ENCODE peak calls at places on chromosomes 7 and 10, in seven cellular contexts. Z is cardiac fibroblast; E is fibroblast of pulmonary artery; R is activated effector memory CD4-positive, alpha-beta T cell treated with Interleukin-2 at 50 U/mL for 16 hours; M is MV-4-11; O is M059J; B is activated CD4-positive, alpha-beta T cell treated with anti-CD3 and anti-CD28 coated beads for 48 hours. V is an unnamed sample.

GRCh38 chr7:102310414-102310815 is 23.7 kb downstream of the SH2B2 start:
- DNase-seq in Z (no peak), O (no peak), R (no peak), E (no peak), B (no peak), M (no peak), V (no peak)

GRCh38 chr7:52507546-52507945 is 527.9 kb upstream of the POM121L12 start:
- DNase-seq in E (no peak), M (peak), R (no peak), Z (no peak), B (no peak), O (no peak), V (no peak)

GRCh38 chr10:35043796-35044344 is 46.3 kb downstream of the CUL2 start:
- DNase-seq in O (no peak), R (no peak), B (no peak), E (no peak), Z (no peak), M (no peak), V (no peak)

GRCh38 chr7:84647797-84648762 is 453.5 kb upstream of the SEMA3A start:
- DNase-seq in B (no peak), O (peak), Z (peak), R (no peak), E (peak), M (no peak), V (no peak)

GRCh38 chr10:132941640-132942051 is 724 bp downstream of the CFAP46 start:
- DNase-seq in Z (no peak), E (no peak), O (no peak), B (peak), R (no peak), M (no peak), V (no peak)

GRCh38 chr7:130872341-130872740 is 138.3 kb upstream of the KLF14 start:
- DNase-seq in M (no peak), R (no peak), Z (no peak), B (no peak), O (no peak), E (no peak), V (no peak)

GRCh38 chr10:90138844-90139243 is 437.5 kb downstream of the KIF20B start:
- DNase-seq in O (no peak), R (no peak), Z (no peak), B (peak), M (peak), E (peak), V (no peak)

GRCh38 chr10:5618829-5619228 is 47.6 kb downstream of the ASB13 start:
- DNase-seq in B (no peak), Z (peak), R (no peak), M (no peak), O (no peak), E (peak), V (no peak)

GRCh38 chr7:35253680-35254495 is at the start of gene TBX20:
- DNase-seq in B (peak), O (peak), R (no peak), M (peak), Z (peak), E (peak), V (peak)

GRCh38 chr7:76257973-76258372 is 44.5 kb upstream of the HSPB1 start:
- DNase-seq in R (no peak), B (no peak), E (no peak), Z (no peak), O (no peak), M (no peak), V (no peak)

GRCh38 chr10:106498675-106499074 is 665.8 kb downstream of the SORCS1 start:
- DNase-seq in Z (no peak), R (no peak), O (no peak), M (no peak), B (no peak), E (no peak), V (no peak)

GRCh38 chr7:26865094-26865388 is 651 bp upstream of the SKAP2 start:
- DNase-seq in O (no peak), E (no peak), B (no peak), Z (no peak), R (no peak), M (no peak), V (no peak)

GRCh38 chr10:84424731-84425165 is 96.4 kb downstream of the CCSER2 start:
- DNase-seq in O (peak), E (peak), M (peak), Z (peak), R (no peak), B (peak), V (peak)

GRCh38 chr10:3783721-3784432 is 1.1 kb downstream of the KLF6 start:
- DNase-seq in R (no peak), Z (peak), B (peak), O (peak), M (peak), E (peak), V (no peak)

GRCh38 chr10:6208781-6209235 is 6.1 kb downstream of the PFKFB3 start:
- DNase-seq in Z (no peak), R (no peak), B (no peak), O (no peak), M (no peak), E (no peak), V (no peak)

GRCh38 chr7:36661135-36661840 is 63.0 kb downstream of the AOAH start:
- DNase-seq in O (peak), Z (no peak), B (no peak), R (no peak), E (peak), M (no peak), V (no peak)

GRCh38 chr10:107516349-107516748 is 351.8 kb upstream of the SORCS1 start:
- DNase-seq in O (no peak), B (no peak), Z (no peak), E (no peak), R (no peak), M (no peak), V (no peak)

GRCh38 chr10:58651040-58651439 is 138.4 kb downstream of the BICC1 start:
- DNase-seq in O (peak), M (peak), Z (peak), B (no peak), R (no peak), E (peak), V (no peak)

GRCh38 chr7:2821161-2821841 is 22.8 kb downstream of the GNA12 start:
- DNase-seq in M (no peak), B (no peak), R (no peak), Z (peak), O (peak), E (peak), V (no peak)